ENCODE peak calls at places on chromosomes 1 and 21, in nine cellular contexts. P is OCI-LY7, L is neural progenitor cell, O is body of pancreas, H is A549, V is fibroblast of lung, E is omental fat pad, M is heart left ventricle, K is BJ. C is an unnamed sample.

GRCh38 chr1:204313675-204314074 is 46.1 kb downstream of the PLEKHA6 start:
- DNase-seq in P (no peak), L (no peak), O (peak), H (no peak), V (no peak), E (no peak), M (no peak), K (no peak), C (no peak)

GRCh38 chr1:40532844-40533424 is 1.5 kb downstream of the ZNF684 start:
- DNase-seq in P (peak), L (peak), O (peak), H (peak), V (peak), E (no peak), M (no peak), K (no peak), C (peak)

GRCh38 chr1:9767964-9768668 is 55.6 kb downstream of the CLSTN1 start:
- DNase-seq in P (peak), L (no peak), O (no peak), H (peak), V (no peak), E (no peak), M (no peak), K (no peak), C (no peak)

GRCh38 chr1:153985341-153985912 is 712 bp downstream of the RAB13 start:
- DNase-seq in P (no peak), L (no peak), O (peak), H (no peak), V (peak), E (peak), M (no peak), K (no peak), C (peak)

GRCh38 chr1:241611063-241611462 is 29.1 kb downstream of the CHML start:
- DNase-seq in P (peak), L (peak), O (no peak), H (peak), V (peak), E (no peak), M (no peak), K (no peak), C (peak)

GRCh38 chr1:202568466-202569196 is 141.6 kb downstream of the SYT2 start:
- DNase-seq in P (no peak), L (no peak), O (no peak), H (no peak), V (no peak), E (no peak), M (no peak), K (no peak), C (no peak)

GRCh38 chr1:183812686-183813569 is 8.0 kb downstream of the RGL1 start:
- DNase-seq in P (no peak), L (peak), O (no peak), H (no peak), V (peak), E (no peak), M (no peak), K (no peak), C (peak)

GRCh38 chr1:116201921-116202320 is 90.7 kb downstream of the MAB21L3 start:
- DNase-seq in P (no peak), L (no peak), O (no peak), H (no peak), V (no peak), E (no peak), M (no peak), K (no peak), C (no peak)

GRCh38 chr1:29808141-29808995 is 572.0 kb downstream of the PTPRU start:
- DNase-seq in P (no peak), L (no peak), O (no peak), H (no peak), V (no peak), E (no peak), M (no peak), K (no peak), C (no peak)

GRCh38 chr1:29129916-29130315 is 6.2 kb upstream of the TMEM200B start:
- DNase-seq in P (no peak), L (no peak), O (no peak), H (no peak), V (no peak), E (no peak), M (no peak), K (no peak), C (no peak)

GRCh38 chr1:4108341-4108740 is 208.3 kb upstream of the C1orf174 start:
- DNase-seq in P (no peak), L (no peak), O (no peak), H (no peak), V (no peak), E (no peak), M (no peak), K (no peak), C (no peak)

GRCh38 chr1:171901245-171901644 is 59.9 kb downstream of the DNM3 start:
- DNase-seq in P (no peak), L (no peak), O (no peak), H (no peak), V (no peak), E (no peak), M (no peak), K (no peak), C (no peak)

GRCh38 chr1:22978299-22978698 is 5.6 kb upstream of the LACTBL1 start:
- DNase-seq in P (no peak), L (no peak), O (no peak), H (peak), V (peak), E (no peak), M (no peak), K (no peak), C (no peak)

GRCh38 chr1:21305155-21305899 is 15.1 kb upstream of the ECE1 start:
- DNase-seq in P (no peak), L (no peak), O (no peak), H (no peak), V (no peak), E (no peak), M (no peak), K (no peak), C (no peak)

GRCh38 chr1:67110352-67110751 is 24.4 kb downstream of the C1orf141 start:
- DNase-seq in P (peak), L (no peak), O (no peak), H (no peak), V (no peak), E (no peak), M (no peak), K (no peak), C (no peak)

GRCh38 chr21:31878831-31879230 is 6.0 kb downstream of the HUNK start:
- DNase-seq in P (no peak), L (no peak), O (peak), H (no peak), V (no peak), E (no peak), M (no peak), K (no peak), C (no peak)

GRCh38 chr1:32701421-32701911 is 1.1 kb downstream of the SYNC start:
- DNase-seq in P (no peak), L (no peak), O (no peak), H (no peak), V (no peak), E (no peak), M (no peak), K (no peak), C (no peak)

GRCh38 chr1:183259886-183260285 is 73.8 kb downstream of the LAMC2 start:
- DNase-seq in P (no peak), L (no peak), O (no peak), H (no peak), V (no peak), E (no peak), M (no peak), K (no peak), C (no peak)

GRCh38 chr1:117093091-117093534 is 28.4 kb downstream of the TRIM45 start:
- DNase-seq in P (no peak), L (peak), O (peak), H (peak), V (peak), E (peak), M (no peak), K (peak), C (peak)

GRCh38 chr1:55640708-55641473 is 425.7 kb upstream of the USP24 start:
- DNase-seq in P (no peak), L (no peak), O (peak), H (no peak), V (peak), E (no peak), M (peak), K (no peak), C (peak)

GRCh38 chr1:7095343-7095964 is 310.2 kb downstream of the CAMTA1 start:
- DNase-seq in P (no peak), L (no peak), O (no peak), H (no peak), V (no peak), E (no peak), M (no peak), K (no peak), C (no peak)

GRCh38 chr1:48005254-48006162 is 8.3 kb upstream of the TRABD2B start:
- DNase-seq in P (no peak), L (no peak), O (no peak), H (no peak), V (no peak), E (no peak), M (no peak), K (no peak), C (no peak)

GRCh38 chr1:40901886-40902633 is 39.9 kb upstream of the CITED4 start:
- DNase-seq in P (no peak), L (no peak), O (no peak), H (peak), V (peak), E (no peak), M (peak), K (no peak), C (peak)

GRCh38 chr1:167772436-167772835 is 50.7 kb downstream of the MPZL1 start:
- DNase-seq in P (no peak), L (no peak), O (no peak), H (no peak), V (no peak), E (no peak), M (no peak), K (no peak), C (no peak)

GRCh38 chr1:36754366-36754765 is 271.7 kb upstream of the CSF3R start:
- DNase-seq in P (no peak), L (no peak), O (no peak), H (no peak), V (no peak), E (no peak), M (no peak), K (no peak), C (no peak)

GRCh38 chr1:154497026-154497806 is 4.8 kb upstream of the TDRD10 start:
- DNase-seq in P (peak), L (no peak), O (peak), H (no peak), V (no peak), E (no peak), M (no peak), K (no peak), C (no peak)

GRCh38 chr1:6960291-6960758 is 175.1 kb downstream of the CAMTA1 start:
- DNase-seq in P (no peak), L (no peak), O (peak), H (no peak), V (peak), E (no peak), M (no peak), K (peak), C (peak)

GRCh38 chr1:185159966-185160365 is 3.0 kb downstream of the SWT1 start:
- DNase-seq in P (no peak), L (no peak), O (no peak), H (no peak), V (no peak), E (no peak), M (no peak), K (no peak), C (no peak)

GRCh38 chr1:8818325-8818775 is 910 bp upstream of the RERE start:
- DNase-seq in P (no peak), L (no peak), O (peak), H (peak), V (peak), E (peak), M (no peak), K (no peak), C (peak)

GRCh38 chr1:216458807-216459206 is 35.6 kb upstream of the USH2A start:
- DNase-seq in P (no peak), L (no peak), O (no peak), H (no peak), V (no peak), E (no peak), M (no peak), K (no peak), C (no peak)

GRCh38 chr1:97832490-97832889 is 88.3 kb downstream of the DPYD start:
- DNase-seq in P (no peak), L (no peak), O (no peak), H (no peak), V (peak), E (no peak), M (no peak), K (no peak), C (no peak)

GRCh38 chr1:30695481-30695880 is 27.9 kb downstream of the MATN1 start:
- DNase-seq in P (no peak), L (no peak), O (no peak), H (no peak), V (peak), E (no peak), M (peak), K (no peak), C (peak)

GRCh38 chr1:223683586-223684487 is 18.3 kb upstream of the CAPN8 start:
- DNase-seq in P (peak), L (peak), O (peak), H (peak), V (peak), E (no peak), M (no peak), K (no peak), C (peak)

GRCh38 chr1:93653656-93654055 is 28.0 kb downstream of the BCAR3 start:
- DNase-seq in P (no peak), L (no peak), O (no peak), H (no peak), V (no peak), E (no peak), M (no peak), K (no peak), C (no peak)

GRCh38 chr1:53165408-53165961 is 23.0 kb upstream of the SLC1A7 start:
- DNase-seq in P (no peak), L (no peak), O (no peak), H (no peak), V (no peak), E (no peak), M (no peak), K (no peak), C (peak)

GRCh38 chr1:34403156-34403555 is 226.4 kb downstream of the C1orf94 start:
- DNase-seq in P (no peak), L (no peak), O (no peak), H (no peak), V (no peak), E (no peak), M (no peak), K (no peak), C (no peak)

GRCh38 chr1:34400690-34401089 is 224.0 kb downstream of the C1orf94 start:
- DNase-seq in P (no peak), L (no peak), O (no peak), H (no peak), V (no peak), E (no peak), M (no peak), K (no peak), C (no peak)

GRCh38 chr1:34396042-34396441 is 219.3 kb downstream of the C1orf94 start:
- DNase-seq in P (no peak), L (peak), O (no peak), H (no peak), V (no peak), E (no peak), M (no peak), K (no peak), C (no peak)

GRCh38 chr1:34398205-34398915 is 221.7 kb downstream of the C1orf94 start:
- DNase-seq in P (no peak), L (no peak), O (no peak), H (no peak), V (no peak), E (no peak), M (no peak), K (no peak), C (no peak)

DNA sequence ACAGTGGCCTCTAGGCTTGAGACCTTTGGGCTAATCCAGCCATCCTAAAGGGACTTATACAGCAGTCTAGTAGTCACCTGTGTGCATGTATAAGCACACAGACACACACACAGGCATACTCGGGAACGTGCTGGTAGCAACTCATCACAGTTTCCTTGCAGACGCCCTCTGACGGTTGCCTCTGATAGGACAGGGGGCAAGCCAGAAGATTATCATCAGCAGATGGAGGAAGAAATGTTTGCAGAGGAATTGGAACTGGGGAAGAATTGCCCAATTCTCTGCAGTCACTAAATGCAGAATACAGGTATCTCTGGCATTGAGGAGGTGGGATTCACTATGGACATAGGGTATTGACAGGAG is 222.2 kb downstream of the C1orf94 start:
- DNase-seq in P (no peak), L (peak), O (no peak), H (no peak), V (no peak), E (no peak), M (no peak), K (no peak), C (no peak)
- TF ChIP-seq CTCF in P (peak), L (peak), O (no peak), H (no peak), V (no peak), E (no peak), M (no peak), K (no peak), C (no peak)

GRCh38 chr1:162040657-162041056 is 17.0 kb upstream of the OLFML2B start:
- DNase-seq in P (peak), L (peak), O (no peak), H (peak), V (peak), E (no peak), M (no peak), K (no peak), C (peak)
- TF ChIP-seq CTCF in P (peak), L (peak), O (no peak), H (peak), V (peak), E (no peak), M (peak), K (peak), C (peak)

GRCh38 chr1:146032613-146033219 is 11.2 kb upstream of the HJV start:
- DNase-seq in P (peak), L (peak), O (peak), H (peak), V (peak), E (no peak), M (no peak), K (no peak), C (peak)
- TF ChIP-seq CTCF in P (peak), L (peak), O (peak), H (peak), V (peak), E (no peak), M (peak), K (peak), C (peak)

DNA sequence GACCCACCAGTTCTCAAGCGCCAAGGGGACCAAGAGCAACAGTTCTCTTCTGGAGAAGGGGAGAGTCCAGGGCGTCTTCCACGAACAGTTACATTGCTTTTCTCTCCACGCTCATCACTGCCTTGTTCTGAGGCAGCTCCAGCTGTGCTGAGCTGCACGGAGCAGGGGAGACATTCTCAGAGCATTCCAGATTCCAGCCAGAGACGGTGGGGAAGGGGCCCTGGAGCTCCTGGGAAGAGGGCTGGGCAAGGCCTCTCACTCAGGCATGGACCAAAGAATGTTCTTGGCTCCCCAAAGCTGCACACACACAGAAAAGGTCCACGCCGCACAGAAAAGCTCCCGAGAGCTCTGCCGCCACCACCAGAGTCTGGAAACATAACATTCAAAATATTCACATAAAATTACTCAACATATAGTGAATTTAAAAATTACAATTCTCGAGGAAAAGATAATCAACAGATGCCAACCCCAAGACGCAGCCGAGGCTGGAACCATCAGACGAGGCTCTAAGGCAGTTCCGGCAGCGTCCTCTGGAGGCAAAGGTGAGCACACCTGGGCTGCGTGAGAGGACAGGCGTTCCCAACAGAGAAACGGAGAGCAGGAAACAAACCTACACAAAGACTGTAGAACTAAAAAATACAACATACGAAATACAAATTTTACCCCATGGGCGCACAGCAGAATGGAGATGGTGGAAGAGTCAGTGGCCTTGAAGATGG is 40.5 kb downstream of the UBE2G2 start:
- DNase-seq in P (peak), L (peak), O (no peak), H (no peak), V (no peak), E (no peak), M (no peak), K (no peak), C (no peak)
- TF ChIP-seq CTCF in P (peak), L (peak), O (peak), H (no peak), V (no peak), E (no peak), M (no peak), K (peak), C (peak)

GRCh38 chr1:213927897-213928296 is 59.9 kb upstream of the PROX1 start:
- DNase-seq in P (no peak), L (no peak), O (no peak), H (no peak), V (no peak), E (no peak), M (no peak), K (no peak), C (no peak)
- TF ChIP-seq CTCF in P (no peak), L (no peak), O (no peak), H (no peak), V (no peak), E (no peak), M (no peak), K (no peak), C (no peak)

GRCh38 chr21:45357436-45358260 is 47.3 kb upstream of the COL18A1 start:
- DNase-seq in P (no peak), L (peak), O (peak), H (no peak), V (peak), E (no peak), M (peak), K (no peak), C (peak)
- TF ChIP-seq CTCF in P (no peak), L (peak), O (no peak), H (no peak), V (peak), E (no peak), M (no peak), K (no peak), C (no peak)